ENCODE peak calls at places on chromosomes 3 and 15, in nine cellular contexts. One of them, this sample, is unnamed.

GRCh38 chr3:135176881-135177280 is 381.8 kb downstream of the EPHB1 start:
- DNase-seq in psoas muscle: no peak
- DNase-seq in fibroblast of villous mesenchyme: no peak
- DNase-seq in cardiac muscle cell: no peak
- DNase-seq in IMR-90: no peak
- DNase-seq in NB4: no peak
- DNase-seq in lower leg skin: no peak
- DNase-seq in brain microvascular endothelial cell: no peak
- DNase-seq in fibroblast of the aortic adventitia: no peak
- DNase-seq in this sample: no peak

GRCh38 chr3:51777985-51778384 is 1.1 kb downstream of the IQCF6 start:
- DNase-seq in psoas muscle: peak
- DNase-seq in fibroblast of villous mesenchyme: no peak
- DNase-seq in cardiac muscle cell: no peak
- DNase-seq in IMR-90: no peak
- DNase-seq in NB4: no peak
- DNase-seq in lower leg skin: no peak
- DNase-seq in brain microvascular endothelial cell: no peak
- DNase-seq in fibroblast of the aortic adventitia: no peak
- DNase-seq in this sample: no peak

GRCh38 chr3:141895731-141896130 is 19.3 kb downstream of the ATP1B3 start:
- DNase-seq in psoas muscle: no peak
- DNase-seq in fibroblast of villous mesenchyme: peak
- DNase-seq in cardiac muscle cell: no peak
- DNase-seq in IMR-90: no peak
- DNase-seq in NB4: no peak
- DNase-seq in lower leg skin: no peak
- DNase-seq in brain microvascular endothelial cell: no peak
- DNase-seq in fibroblast of the aortic adventitia: no peak
- DNase-seq in this sample: no peak

GRCh38 chr3:160280836-160281235 is 55.6 kb downstream of the C3orf80 start:
- DNase-seq in psoas muscle: no peak
- DNase-seq in fibroblast of villous mesenchyme: no peak
- DNase-seq in cardiac muscle cell: no peak
- DNase-seq in IMR-90: no peak
- DNase-seq in NB4: no peak
- DNase-seq in lower leg skin: no peak
- DNase-seq in brain microvascular endothelial cell: no peak
- DNase-seq in fibroblast of the aortic adventitia: no peak
- DNase-seq in this sample: no peak

GRCh38 chr3:143571548-143571947 is 276.7 kb downstream of the SLC9A9 start:
- DNase-seq in psoas muscle: no peak
- DNase-seq in fibroblast of villous mesenchyme: peak
- DNase-seq in cardiac muscle cell: no peak
- DNase-seq in IMR-90: no peak
- DNase-seq in NB4: no peak
- DNase-seq in lower leg skin: no peak
- DNase-seq in brain microvascular endothelial cell: peak
- DNase-seq in fibroblast of the aortic adventitia: peak
- DNase-seq in this sample: peak

GRCh38 chr15:83295417-83295816 is 11.0 kb upstream of the BNC1 start:
- DNase-seq in psoas muscle: no peak
- DNase-seq in fibroblast of villous mesenchyme: no peak
- DNase-seq in cardiac muscle cell: no peak
- DNase-seq in IMR-90: no peak
- DNase-seq in NB4: no peak
- DNase-seq in lower leg skin: peak
- DNase-seq in brain microvascular endothelial cell: no peak
- DNase-seq in fibroblast of the aortic adventitia: peak
- DNase-seq in this sample: no peak

GRCh38 chr3:170531054-170531453 is 54.8 kb downstream of the SLC7A14 start:
- DNase-seq in psoas muscle: no peak
- DNase-seq in fibroblast of villous mesenchyme: no peak
- DNase-seq in cardiac muscle cell: no peak
- DNase-seq in IMR-90: no peak
- DNase-seq in NB4: no peak
- DNase-seq in lower leg skin: no peak
- DNase-seq in brain microvascular endothelial cell: no peak
- DNase-seq in fibroblast of the aortic adventitia: no peak
- DNase-seq in this sample: no peak

GRCh38 chr3:47910777-47911440 is 105.3 kb downstream of the MAP4 start:
- DNase-seq in psoas muscle: no peak
- DNase-seq in fibroblast of villous mesenchyme: peak
- DNase-seq in cardiac muscle cell: no peak
- DNase-seq in IMR-90: peak
- DNase-seq in NB4: no peak
- DNase-seq in lower leg skin: peak
- DNase-seq in brain microvascular endothelial cell: peak
- DNase-seq in fibroblast of the aortic adventitia: peak
- DNase-seq in this sample: peak

GRCh38 chr3:31235062-31235704 is 297.5 kb upstream of the STT3B start:
- DNase-seq in psoas muscle: no peak
- DNase-seq in fibroblast of villous mesenchyme: no peak
- DNase-seq in cardiac muscle cell: no peak
- DNase-seq in IMR-90: no peak
- DNase-seq in NB4: no peak
- DNase-seq in lower leg skin: no peak
- DNase-seq in brain microvascular endothelial cell: no peak
- DNase-seq in fibroblast of the aortic adventitia: no peak
- DNase-seq in this sample: no peak

GRCh38 chr15:93265046-93265658 is 176.1 kb upstream of the RGMA start:
- DNase-seq in psoas muscle: no peak
- DNase-seq in fibroblast of villous mesenchyme: no peak
- DNase-seq in cardiac muscle cell: no peak
- DNase-seq in IMR-90: no peak
- DNase-seq in NB4: no peak
- DNase-seq in lower leg skin: no peak
- DNase-seq in brain microvascular endothelial cell: peak
- DNase-seq in fibroblast of the aortic adventitia: no peak
- DNase-seq in this sample: no peak

GRCh38 chr3:38707730-38708129 is 58.2 kb upstream of the SCN5A start:
- DNase-seq in psoas muscle: no peak
- DNase-seq in fibroblast of villous mesenchyme: no peak
- DNase-seq in cardiac muscle cell: no peak
- DNase-seq in IMR-90: no peak
- DNase-seq in NB4: peak
- DNase-seq in lower leg skin: peak
- DNase-seq in brain microvascular endothelial cell: no peak
- DNase-seq in fibroblast of the aortic adventitia: no peak
- DNase-seq in this sample: no peak

GRCh38 chr15:39833515-39833981 is 50.9 kb upstream of the FSIP1 start:
- DNase-seq in psoas muscle: no peak
- DNase-seq in fibroblast of villous mesenchyme: peak
- DNase-seq in cardiac muscle cell: no peak
- DNase-seq in IMR-90: peak
- DNase-seq in NB4: no peak
- DNase-seq in lower leg skin: no peak
- DNase-seq in brain microvascular endothelial cell: no peak
- DNase-seq in fibroblast of the aortic adventitia: peak
- DNase-seq in this sample: no peak

GRCh38 chr15:96334017-96334704 is 3.7 kb downstream of the NR2F2 start:
- DNase-seq in psoas muscle: no peak
- DNase-seq in fibroblast of villous mesenchyme: peak
- DNase-seq in cardiac muscle cell: no peak
- DNase-seq in IMR-90: no peak
- DNase-seq in NB4: no peak
- DNase-seq in lower leg skin: peak
- DNase-seq in brain microvascular endothelial cell: peak
- DNase-seq in fibroblast of the aortic adventitia: no peak
- DNase-seq in this sample: no peak
- H3K4me3 ChIP-seq in psoas muscle: peak
- H3K4me3 ChIP-seq in fibroblast of villous mesenchyme: peak
- H3K4me3 ChIP-seq in cardiac muscle cell: no peak
- H3K4me3 ChIP-seq in IMR-90: peak
- H3K4me3 ChIP-seq in NB4: peak
- H3K4me3 ChIP-seq in lower leg skin: peak
- H3K4me3 ChIP-seq in brain microvascular endothelial cell: peak
- H3K4me3 ChIP-seq in fibroblast of the aortic adventitia: peak
- H3K4me3 ChIP-seq in this sample: peak

GRCh38 chr3:9279959-9280358 is 30.5 kb upstream of the SRGAP3 start:
- DNase-seq in psoas muscle: no peak
- DNase-seq in fibroblast of villous mesenchyme: peak
- DNase-seq in cardiac muscle cell: no peak
- DNase-seq in IMR-90: peak
- DNase-seq in NB4: peak
- DNase-seq in lower leg skin: no peak
- DNase-seq in brain microvascular endothelial cell: no peak
- DNase-seq in fibroblast of the aortic adventitia: peak
- DNase-seq in this sample: peak

GRCh38 chr3:9276761-9277370 is 27.4 kb upstream of the SRGAP3 start:
- DNase-seq in psoas muscle: no peak
- DNase-seq in fibroblast of villous mesenchyme: no peak
- DNase-seq in cardiac muscle cell: no peak
- DNase-seq in IMR-90: no peak
- DNase-seq in NB4: no peak
- DNase-seq in lower leg skin: no peak
- DNase-seq in brain microvascular endothelial cell: no peak
- DNase-seq in fibroblast of the aortic adventitia: peak
- DNase-seq in this sample: no peak

GRCh38 chr3:9278498-9278897 is 29.1 kb upstream of the SRGAP3 start:
- DNase-seq in psoas muscle: no peak
- DNase-seq in fibroblast of villous mesenchyme: no peak
- DNase-seq in cardiac muscle cell: no peak
- DNase-seq in IMR-90: no peak
- DNase-seq in NB4: no peak
- DNase-seq in lower leg skin: no peak
- DNase-seq in brain microvascular endothelial cell: no peak
- DNase-seq in fibroblast of the aortic adventitia: no peak
- DNase-seq in this sample: no peak

GRCh38 chr3:9278085-9278484 is 28.6 kb upstream of the SRGAP3 start:
- DNase-seq in psoas muscle: no peak
- DNase-seq in fibroblast of villous mesenchyme: no peak
- DNase-seq in cardiac muscle cell: no peak
- DNase-seq in IMR-90: no peak
- DNase-seq in NB4: no peak
- DNase-seq in lower leg skin: no peak
- DNase-seq in brain microvascular endothelial cell: no peak
- DNase-seq in fibroblast of the aortic adventitia: no peak
- DNase-seq in this sample: no peak

GRCh38 chr3:9280477-9281219 is 31.2 kb upstream of the SRGAP3 start:
- DNase-seq in psoas muscle: no peak
- DNase-seq in fibroblast of villous mesenchyme: peak
- DNase-seq in cardiac muscle cell: no peak
- DNase-seq in IMR-90: no peak
- DNase-seq in NB4: no peak
- DNase-seq in lower leg skin: no peak
- DNase-seq in brain microvascular endothelial cell: no peak
- DNase-seq in fibroblast of the aortic adventitia: peak
- DNase-seq in this sample: no peak
- H3K4me3 ChIP-seq in psoas muscle: no peak
- H3K4me3 ChIP-seq in fibroblast of villous mesenchyme: no peak
- H3K4me3 ChIP-seq in cardiac muscle cell: no peak
- H3K4me3 ChIP-seq in IMR-90: no peak
- H3K4me3 ChIP-seq in NB4: no peak
- H3K4me3 ChIP-seq in lower leg skin: no peak
- H3K4me3 ChIP-seq in brain microvascular endothelial cell: no peak
- H3K4me3 ChIP-seq in fibroblast of the aortic adventitia: no peak
- H3K4me3 ChIP-seq in this sample: no peak

GRCh38 chr3:158569717-158570244 is 1.2 kb upstream of the MLF1 start:
- DNase-seq in psoas muscle: peak
- DNase-seq in fibroblast of villous mesenchyme: no peak
- DNase-seq in cardiac muscle cell: peak
- DNase-seq in IMR-90: no peak
- DNase-seq in NB4: no peak
- DNase-seq in lower leg skin: no peak
- DNase-seq in brain microvascular endothelial cell: no peak
- DNase-seq in fibroblast of the aortic adventitia: no peak
- DNase-seq in this sample: no peak

GRCh38 chr3:158571969-158572765 is 1.2 kb downstream of the MLF1 start:
- DNase-seq in psoas muscle: no peak
- DNase-seq in fibroblast of villous mesenchyme: no peak
- DNase-seq in cardiac muscle cell: no peak
- DNase-seq in IMR-90: no peak
- DNase-seq in NB4: no peak
- DNase-seq in lower leg skin: no peak
- DNase-seq in brain microvascular endothelial cell: no peak
- DNase-seq in fibroblast of the aortic adventitia: no peak
- DNase-seq in this sample: no peak

GRCh38 chr3:158572766-158573060 is 1.7 kb downstream of the MLF1 start:
- DNase-seq in psoas muscle: no peak
- DNase-seq in fibroblast of villous mesenchyme: no peak
- DNase-seq in cardiac muscle cell: no peak
- DNase-seq in IMR-90: no peak
- DNase-seq in NB4: no peak
- DNase-seq in lower leg skin: peak
- DNase-seq in brain microvascular endothelial cell: no peak
- DNase-seq in fibroblast of the aortic adventitia: no peak
- DNase-seq in this sample: no peak

GRCh38 chr3:158568784-158569183 is 2.2 kb upstream of the MLF1 start:
- DNase-seq in psoas muscle: no peak
- DNase-seq in fibroblast of villous mesenchyme: no peak
- DNase-seq in cardiac muscle cell: no peak
- DNase-seq in IMR-90: no peak
- DNase-seq in NB4: no peak
- DNase-seq in lower leg skin: no peak
- DNase-seq in brain microvascular endothelial cell: no peak
- DNase-seq in fibroblast of the aortic adventitia: no peak
- DNase-seq in this sample: no peak

GRCh38 chr3:158570999-158571702 is at the start of gene MLF1:
- DNase-seq in psoas muscle: peak
- DNase-seq in fibroblast of villous mesenchyme: peak
- DNase-seq in cardiac muscle cell: peak
- DNase-seq in IMR-90: peak
- DNase-seq in NB4: no peak
- DNase-seq in lower leg skin: peak
- DNase-seq in brain microvascular endothelial cell: peak
- DNase-seq in fibroblast of the aortic adventitia: peak
- DNase-seq in this sample: peak
- H3K4me3 ChIP-seq in psoas muscle: peak
- H3K4me3 ChIP-seq in fibroblast of villous mesenchyme: peak
- H3K4me3 ChIP-seq in cardiac muscle cell: peak
- H3K4me3 ChIP-seq in IMR-90: peak
- H3K4me3 ChIP-seq in NB4: no peak
- H3K4me3 ChIP-seq in lower leg skin: peak
- H3K4me3 ChIP-seq in brain microvascular endothelial cell: peak
- H3K4me3 ChIP-seq in fibroblast of the aortic adventitia: peak
- H3K4me3 ChIP-seq in this sample: peak

DNA sequence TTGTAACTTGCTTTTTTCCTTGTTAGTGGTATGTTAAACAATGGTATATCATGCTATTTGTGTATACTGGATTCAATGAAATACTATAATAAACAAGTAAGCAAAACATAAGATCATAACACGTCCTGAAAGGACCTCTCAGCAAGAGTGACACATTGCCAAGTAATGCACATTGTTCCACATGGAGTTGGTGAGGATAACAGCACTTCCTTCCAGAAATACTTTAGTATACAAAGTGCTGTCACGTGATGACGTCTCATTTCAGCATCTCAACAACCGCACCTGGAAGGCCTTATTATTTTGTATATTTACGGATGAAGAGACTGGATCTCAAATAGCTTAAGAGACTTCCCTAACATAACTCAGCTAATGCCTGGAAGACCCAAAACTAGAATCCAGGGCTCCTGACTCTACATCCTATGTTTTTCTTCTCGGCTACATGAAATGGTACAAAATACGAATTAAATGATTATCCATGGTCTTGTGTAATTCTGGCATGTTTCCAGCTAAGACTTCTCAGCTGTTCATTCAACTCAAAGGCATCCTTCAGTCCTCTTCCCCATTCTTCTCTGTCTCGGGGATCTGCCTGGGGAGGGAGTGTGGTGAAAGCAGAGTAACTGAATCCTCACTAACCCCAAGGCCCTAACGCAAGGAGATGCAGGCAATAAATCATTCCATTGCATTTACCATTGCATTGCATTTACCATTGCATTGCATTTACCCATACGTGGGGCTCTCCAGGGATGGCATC is 79.1 kb downstream of the LIPC start:
- DNase-seq in psoas muscle: no peak
- DNase-seq in fibroblast of villous mesenchyme: peak
- DNase-seq in cardiac muscle cell: no peak
- DNase-seq in IMR-90: peak
- DNase-seq in NB4: no peak
- DNase-seq in lower leg skin: peak
- DNase-seq in brain microvascular endothelial cell: peak
- DNase-seq in fibroblast of the aortic adventitia: peak
- DNase-seq in this sample: peak
- H3K4me3 ChIP-seq in psoas muscle: no peak
- H3K4me3 ChIP-seq in fibroblast of villous mesenchyme: no peak
- H3K4me3 ChIP-seq in cardiac muscle cell: no peak
- H3K4me3 ChIP-seq in IMR-90: no peak
- H3K4me3 ChIP-seq in NB4: no peak
- H3K4me3 ChIP-seq in lower leg skin: no peak
- H3K4me3 ChIP-seq in brain microvascular endothelial cell: no peak
- H3K4me3 ChIP-seq in fibroblast of the aortic adventitia: no peak
- H3K4me3 ChIP-seq in this sample: no peak